ENCODE peak calls at places on chromosomes 4 and X, in nine cellular contexts. J is pancreas, T is uterus, A is activated B cell treated with CpG ODN at 0.5 μM for 24 hours, O is astrocyte, B is HFF-Myc, X is fibroblast of the aortic adventitia, W is transverse colon, U is nephron progenitor cell. I is an unnamed sample.
A peak's percentile ranks its signal among the peaks of the same experiment; 100 is the strongest.

GRCh38 chr4:165827018-165827417 is 46.0 kb upstream of the TLL1 start:
- DNase-seq in J (no peak), T (no peak), A (no peak), O (no peak), B (no peak), X (no peak), W (no peak), U (no peak), I (no peak)

GRCh38 chr4:784401-785331 is 41.3 kb downstream of the CPLX1 start:
- DNase-seq in J (peak; percentile 74), T (no peak), A (no peak), O (no peak), B (no peak), X (no peak), W (no peak), U (no peak), I (no peak)

GRCh38 chr4:127214001-127214400 is 418.8 kb upstream of the INTU start:
- DNase-seq in J (no peak), T (no peak), A (no peak), O (peak; percentile 16), B (no peak), X (no peak), W (no peak), U (no peak), I (no peak)

GRCh38 chrX:47143894-47144625 is 442 bp downstream of the NDUFB11 start:
- DNase-seq in J (no peak), T (no peak), A (no peak), O (peak; percentile 8), B (peak; percentile 2), X (peak; percentile 38), W (peak; percentile 33), U (no peak), I (no peak)

GRCh38 chrX:115413246-115413878 is 123.8 kb downstream of the LUZP4 start:
- DNase-seq in J (no peak), T (no peak), A (no peak), O (peak; percentile 52), B (no peak), X (no peak), W (no peak), U (no peak), I (peak; percentile 19)

GRCh38 chr4:6541789-6542188 is 33.2 kb upstream of the MAN2B2 start:
- DNase-seq in J (no peak), T (no peak), A (no peak), O (no peak), B (no peak), X (no peak), W (no peak), U (no peak), I (no peak)

GRCh38 chrX:46381630-46382029 is 163.6 kb downstream of the ZNF674 start:
- DNase-seq in J (no peak), T (no peak), A (no peak), O (peak; percentile 4), B (no peak), X (peak; percentile 14), W (peak; percentile 12), U (peak; percentile 22), I (peak; percentile 2)

GRCh38 chr4:41256740-41257256 is at the start of gene UCHL1:
- DNase-seq in J (peak; percentile 63), T (peak; percentile 22), A (peak; percentile 18), O (peak; percentile 88), B (peak; percentile 71), X (peak; percentile 84), W (peak; percentile 24), U (peak; percentile 92), I (peak; percentile 78)

GRCh38 chr4:10715696-10716095 is 31.1 kb upstream of the CLNK start:
- DNase-seq in J (no peak), T (no peak), A (no peak), O (peak; percentile 67), B (peak; percentile 68), X (peak; percentile 70), W (no peak), U (no peak), I (no peak)

GRCh38 chr4:57098945-57099344 is 11.2 kb downstream of the IGFBP7 start:
- DNase-seq in J (no peak), T (no peak), A (no peak), O (peak; percentile 91), B (no peak), X (peak; percentile 94), W (no peak), U (no peak), I (peak; percentile 65)

GRCh38 chr4:36325499-36325898 is 44.1 kb downstream of the DTHD1 start:
- DNase-seq in J (no peak), T (no peak), A (no peak), O (no peak), B (no peak), X (no peak), W (no peak), U (no peak), I (no peak)

GRCh38 chr4:152657657-152658056 is 22.1 kb downstream of the TMEM154 start:
- DNase-seq in J (no peak), T (no peak), A (no peak), O (no peak), B (no peak), X (no peak), W (no peak), U (no peak), I (no peak)

GRCh38 chr4:106541253-106541652 is 172.7 kb upstream of the GIMD1 start:
- DNase-seq in J (no peak), T (no peak), A (no peak), O (peak; percentile 67), B (peak; percentile 29), X (peak; percentile 74), W (no peak), U (no peak), I (peak; percentile 52)

GRCh38 chr4:125283702-125284279 is 31.0 kb upstream of the FAT4 start:
- DNase-seq in J (no peak), T (no peak), A (no peak), O (peak; percentile 10), B (no peak), X (peak; percentile 64), W (no peak), U (peak; percentile 12), I (peak; percentile 3)

GRCh38 chrX:45515262-45516215 is 314.9 kb upstream of the DIPK2B start:
- DNase-seq in J (no peak), T (peak; percentile 73), A (no peak), O (peak; percentile 81), B (peak; percentile 77), X (peak; percentile 91), W (peak; percentile 43), U (no peak), I (peak; percentile 86)

GRCh38 chr4:172725581-172725980 is 443.0 kb upstream of the GALNT7 start:
- DNase-seq in J (no peak), T (no peak), A (no peak), O (no peak), B (no peak), X (peak; percentile 41), W (no peak), U (no peak), I (peak; percentile 42)

GRCh38 chrX:29911673-29912072 is 303.7 kb upstream of the MAGEB2 start:
- DNase-seq in J (no peak), T (no peak), A (no peak), O (no peak), B (no peak), X (peak; percentile 6), W (no peak), U (no peak), I (no peak)
- TF ChIP-seq CTCF in J (no peak), T (no peak), A (no peak), O (no peak), B (no peak), X (peak; percentile 11), W (no peak), U (no peak), I (peak; percentile 42)

DNA sequence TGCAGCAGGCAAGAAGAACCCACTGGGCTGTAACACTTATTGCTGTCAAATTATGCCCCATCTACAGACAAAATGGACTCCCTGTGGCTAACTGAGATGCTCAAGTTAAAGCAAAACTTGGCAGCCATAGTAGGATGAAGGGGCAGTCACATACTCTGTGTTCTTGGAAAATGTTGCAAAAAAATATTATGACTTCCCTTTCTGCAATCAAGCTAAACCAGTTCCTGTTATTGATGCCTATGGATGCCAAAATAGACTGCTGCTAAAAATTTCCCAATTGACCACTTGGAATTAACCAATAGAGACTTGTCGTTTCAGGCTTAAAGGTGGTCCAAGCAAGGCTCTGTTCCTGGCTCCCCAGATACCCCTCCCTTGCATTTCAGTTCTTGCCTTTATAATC is 49.5 kb downstream of the IQCM start:
- DNase-seq in J (no peak), T (no peak), A (no peak), O (no peak), B (no peak), X (no peak), W (no peak), U (no peak), I (no peak)
- TF ChIP-seq CTCF in J (no peak), T (no peak), A (no peak), O (no peak), B (no peak), X (no peak), W (no peak), U (no peak), I (no peak)

GRCh38 chr4:84218002-84218401 is 281.1 kb downstream of the NKX6-1 start:
- DNase-seq in J (no peak), T (no peak), A (no peak), O (peak; percentile 29), B (no peak), X (no peak), W (no peak), U (no peak), I (no peak)
- TF ChIP-seq CTCF in J (no peak), T (no peak), A (no peak), O (no peak), B (no peak), X (no peak), W (no peak), U (no peak), I (no peak)

GRCh38 chr4:142960134-142960533 is 114.0 kb upstream of the INPP4B start:
- DNase-seq in J (no peak), T (no peak), A (no peak), O (no peak), B (no peak), X (peak; percentile 2), W (no peak), U (no peak), I (no peak)

GRCh38 chr4:142959156-142959555 is 113.1 kb upstream of the INPP4B start:
- DNase-seq in J (no peak), T (no peak), A (no peak), O (peak; percentile 17), B (no peak), X (no peak), W (no peak), U (no peak), I (no peak)

GRCh38 chr4:142960867-142961644 is 115.0 kb upstream of the INPP4B start:
- DNase-seq in J (no peak), T (no peak), A (no peak), O (no peak), B (no peak), X (no peak), W (no peak), U (no peak), I (no peak)

GRCh38 chr4:142961866-142962265 is 115.8 kb upstream of the INPP4B start:
- DNase-seq in J (no peak), T (no peak), A (no peak), O (no peak), B (no peak), X (no peak), W (no peak), U (no peak), I (no peak)
- TF ChIP-seq CTCF in J (no peak), T (no peak), A (no peak), O (no peak), B (no peak), X (no peak), W (no peak), U (no peak), I (no peak)

I was measured in HFFc6.